ENCODE peak calls at places on chromosomes 3 and 15, in five cellular contexts. One of them, this sample, is unnamed.

GRCh38 chr15:38373016-38373415 is 80.9 kb upstream of the FAM98B start:
- DNase-seq in body of pancreas: no peak
- DNase-seq in AG04450: no peak
- DNase-seq in dorsolateral prefrontal cortex: no peak
- DNase-seq in ovary: no peak
- DNase-seq in this sample: no peak

GRCh38 chr15:56469484-56469883 is 4.5 kb upstream of the MNS1 start:
- DNase-seq in body of pancreas: no peak
- DNase-seq in AG04450: no peak
- DNase-seq in dorsolateral prefrontal cortex: no peak
- DNase-seq in ovary: no peak
- DNase-seq in this sample: no peak

GRCh38 chr15:32730677-32731654 is 13.2 kb downstream of the GREM1 start:
- DNase-seq in body of pancreas: peak
- DNase-seq in AG04450: no peak
- DNase-seq in dorsolateral prefrontal cortex: no peak
- DNase-seq in ovary: no peak
- DNase-seq in this sample: no peak

GRCh38 chr3:142999881-143000280 is 1.5 kb upstream of the U2SURP start:
- DNase-seq in body of pancreas: no peak
- DNase-seq in AG04450: no peak
- DNase-seq in dorsolateral prefrontal cortex: no peak
- DNase-seq in ovary: no peak
- DNase-seq in this sample: no peak

GRCh38 chr3:32470362-32470761 is 32.3 kb downstream of the CMTM6 start:
- DNase-seq in body of pancreas: no peak
- DNase-seq in AG04450: no peak
- DNase-seq in dorsolateral prefrontal cortex: no peak
- DNase-seq in ovary: no peak
- DNase-seq in this sample: no peak

GRCh38 chr15:39698444-39699390 is 83.9 kb downstream of the FSIP1 start:
- DNase-seq in body of pancreas: no peak
- DNase-seq in AG04450: no peak
- DNase-seq in dorsolateral prefrontal cortex: no peak
- DNase-seq in ovary: no peak
- DNase-seq in this sample: no peak

GRCh38 chr3:51794202-51794601 is 15.2 kb upstream of the IQCF6 start:
- DNase-seq in body of pancreas: no peak
- DNase-seq in AG04450: no peak
- DNase-seq in dorsolateral prefrontal cortex: no peak
- DNase-seq in ovary: no peak
- DNase-seq in this sample: no peak

GRCh38 chr15:25408428-25408827 is 30.4 kb downstream of the UBE3A start:
- DNase-seq in body of pancreas: no peak
- DNase-seq in AG04450: no peak
- DNase-seq in dorsolateral prefrontal cortex: no peak
- DNase-seq in ovary: no peak
- DNase-seq in this sample: no peak

GRCh38 chr15:52005748-52006701 is 13.0 kb upstream of the MAPK6 start:
- DNase-seq in body of pancreas: no peak
- DNase-seq in AG04450: no peak
- DNase-seq in dorsolateral prefrontal cortex: no peak
- DNase-seq in ovary: no peak
- DNase-seq in this sample: peak

GRCh38 chr3:52817860-52818259 is 12.6 kb downstream of the ITIH4 start:
- DNase-seq in body of pancreas: no peak
- DNase-seq in AG04450: no peak
- DNase-seq in dorsolateral prefrontal cortex: no peak
- DNase-seq in ovary: no peak
- DNase-seq in this sample: no peak
- H3K4me3 ChIP-seq in body of pancreas: no peak
- H3K4me3 ChIP-seq in AG04450: no peak
- H3K4me3 ChIP-seq in dorsolateral prefrontal cortex: no peak
- H3K4me3 ChIP-seq in ovary: no peak
- H3K4me3 ChIP-seq in this sample: no peak

DNA sequence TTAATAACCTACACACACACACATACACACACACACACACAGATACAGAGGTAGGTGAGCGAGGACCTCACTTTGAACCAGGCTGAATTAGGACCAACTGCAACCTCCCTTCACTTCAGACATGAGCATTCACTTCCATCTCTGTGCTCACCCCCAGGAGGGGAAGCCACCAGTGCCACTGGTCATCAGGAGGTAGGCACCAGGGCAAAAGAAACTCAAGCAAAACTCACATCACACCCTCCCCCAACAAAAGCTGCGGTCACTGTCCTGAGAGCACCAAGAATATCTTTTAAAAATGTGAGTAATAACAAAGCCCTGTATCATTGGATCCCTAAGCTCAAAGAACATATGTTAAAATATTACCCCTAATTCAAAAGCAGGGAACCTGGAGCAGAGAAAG is 8.1 kb downstream of the FOXP1 start:
- DNase-seq in body of pancreas: no peak
- DNase-seq in AG04450: no peak
- DNase-seq in dorsolateral prefrontal cortex: no peak
- DNase-seq in ovary: no peak
- DNase-seq in this sample: no peak
- H3K4me3 ChIP-seq in body of pancreas: no peak
- H3K4me3 ChIP-seq in AG04450: no peak
- H3K4me3 ChIP-seq in dorsolateral prefrontal cortex: no peak
- H3K4me3 ChIP-seq in ovary: no peak
- H3K4me3 ChIP-seq in this sample: no peak

DNA sequence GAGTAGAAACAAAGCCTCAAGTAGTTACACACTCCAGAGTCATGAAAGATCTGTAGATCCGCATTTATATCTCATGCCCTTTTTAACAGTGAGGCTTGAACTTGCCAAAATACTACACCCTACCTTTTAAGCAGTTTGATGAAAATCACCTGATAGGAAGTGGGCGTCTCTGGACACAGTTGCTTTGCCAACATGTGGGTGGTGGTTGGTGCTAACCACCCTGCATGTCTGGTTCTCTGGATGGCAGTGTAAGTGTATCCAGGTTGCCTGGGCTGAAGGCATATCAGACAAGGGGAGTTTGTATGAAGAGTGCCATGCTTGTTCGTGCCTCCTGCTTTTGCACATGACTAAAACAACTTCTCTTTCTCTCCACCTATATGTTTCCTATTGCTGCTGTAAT is 159.6 kb downstream of the GHSR start:
- DNase-seq in body of pancreas: no peak
- DNase-seq in AG04450: no peak
- DNase-seq in dorsolateral prefrontal cortex: no peak
- DNase-seq in ovary: no peak
- DNase-seq in this sample: no peak
- H3K4me3 ChIP-seq in body of pancreas: no peak
- H3K4me3 ChIP-seq in AG04450: no peak
- H3K4me3 ChIP-seq in dorsolateral prefrontal cortex: no peak
- H3K4me3 ChIP-seq in ovary: no peak
- H3K4me3 ChIP-seq in this sample: no peak

GRCh38 chr15:99253381-99254090 is 2.3 kb downstream of the LRRC28 start:
- DNase-seq in body of pancreas: no peak
- DNase-seq in AG04450: no peak
- DNase-seq in dorsolateral prefrontal cortex: no peak
- DNase-seq in ovary: no peak
- DNase-seq in this sample: peak

GRCh38 chr15:99251436-99251821 is at the start of gene LRRC28:
- DNase-seq in body of pancreas: no peak
- DNase-seq in AG04450: no peak
- DNase-seq in dorsolateral prefrontal cortex: no peak
- DNase-seq in ovary: no peak
- DNase-seq in this sample: no peak

GRCh38 chr15:99250001-99250400 is 620 bp upstream of the TTC23 start:
- DNase-seq in body of pancreas: no peak
- DNase-seq in AG04450: no peak
- DNase-seq in dorsolateral prefrontal cortex: no peak
- DNase-seq in ovary: no peak
- DNase-seq in this sample: no peak

GRCh38 chr15:99250494-99251435 is 516 bp upstream of the LRRC28 start:
- DNase-seq in body of pancreas: peak
- DNase-seq in AG04450: peak
- DNase-seq in dorsolateral prefrontal cortex: peak
- DNase-seq in ovary: peak
- DNase-seq in this sample: peak

DNA sequence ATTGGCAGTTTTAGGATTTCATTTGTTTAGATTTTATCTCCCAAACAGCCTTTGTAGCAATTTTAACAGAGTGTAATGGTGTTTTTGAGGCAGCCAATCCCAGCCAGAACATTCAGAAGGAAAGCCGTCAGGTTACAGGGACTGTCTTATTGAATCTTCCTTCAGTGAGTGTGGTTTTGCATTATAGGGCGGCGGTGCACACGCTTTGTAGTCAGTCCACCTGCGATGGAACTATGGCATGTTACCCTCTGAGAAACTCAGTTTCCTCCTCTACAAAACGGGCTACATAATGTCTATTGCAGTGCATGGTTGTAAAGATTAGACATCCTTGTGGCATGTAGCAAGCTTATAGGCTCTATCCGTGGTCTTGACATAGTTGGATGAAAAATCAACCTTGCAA is 1.0 kb downstream of the LRRC28 start:
- DNase-seq in body of pancreas: no peak
- DNase-seq in AG04450: no peak
- DNase-seq in dorsolateral prefrontal cortex: no peak
- DNase-seq in ovary: no peak
- DNase-seq in this sample: no peak
- H3K4me3 ChIP-seq in body of pancreas: no peak
- H3K4me3 ChIP-seq in AG04450: peak
- H3K4me3 ChIP-seq in dorsolateral prefrontal cortex: peak
- H3K4me3 ChIP-seq in ovary: peak
- H3K4me3 ChIP-seq in this sample: peak